ENCODE peak calls at places on chromosomes 6 and 20, in ten cellular contexts. V is suprapubic skin; W is GM12865; I is AG09309; O is CD4-positive, alpha-beta T cell; C is H9; H is GM13977; P is lower lobe of right lung; N is lung; F is activated B cell treated with CpG ODN at 0.5 μM for 24 hours. U is an unnamed sample.

GRCh38 chr6:7311920-7312615 is 931 bp downstream of the SSR1 start:
- DNase-seq in V (no peak), W (peak), I (no peak), O (no peak), C (no peak), H (peak), P (no peak), N (no peak), F (no peak), U (peak)

GRCh38 chr6:14086701-14087100 is 30.9 kb upstream of the CD83 start:
- DNase-seq in V (no peak), W (no peak), I (no peak), O (no peak), C (no peak), H (no peak), P (no peak), N (no peak), F (no peak), U (no peak)

GRCh38 chr6:165766457-165766856 is 103.4 kb upstream of the PDE10A start:
- DNase-seq in V (no peak), W (no peak), I (no peak), O (no peak), C (no peak), H (no peak), P (no peak), N (no peak), F (no peak), U (no peak)

GRCh38 chr6:44043479-44044153 is 83.6 kb downstream of the MRPL14 start:
- DNase-seq in V (no peak), W (no peak), I (no peak), O (no peak), C (peak), H (no peak), P (peak), N (no peak), F (no peak), U (no peak)

GRCh38 chr6:71197770-71198169 is 90.8 kb upstream of the OGFRL1 start:
- DNase-seq in V (no peak), W (no peak), I (peak), O (no peak), C (no peak), H (no peak), P (no peak), N (no peak), F (no peak), U (peak)

GRCh38 chr6:137216875-137217553 is 2.2 kb downstream of the IFNGR1 start:
- DNase-seq in V (no peak), W (no peak), I (no peak), O (no peak), C (no peak), H (no peak), P (no peak), N (no peak), F (no peak), U (no peak)

GRCh38 chr6:13873288-13874190 is 51.2 kb upstream of the RNF182 start:
- DNase-seq in V (peak), W (peak), I (no peak), O (peak), C (peak), H (peak), P (peak), N (peak), F (peak), U (no peak)

GRCh38 chr6:140475086-140475485 is 1100.6 kb upstream of the CITED2 start:
- DNase-seq in V (no peak), W (no peak), I (no peak), O (no peak), C (no peak), H (no peak), P (no peak), N (no peak), F (no peak), U (no peak)

GRCh38 chr20:4858000-4858399 is 136.3 kb downstream of the PRND start:
- DNase-seq in V (no peak), W (no peak), I (no peak), O (no peak), C (no peak), H (no peak), P (no peak), N (no peak), F (no peak), U (no peak)

GRCh38 chr6:21384211-21384610 is 209.3 kb upstream of the SOX4 start:
- DNase-seq in V (no peak), W (no peak), I (peak), O (no peak), C (no peak), H (no peak), P (no peak), N (no peak), F (no peak), U (no peak)

GRCh38 chr20:2026004-2026403 is 32.1 kb upstream of the PDYN start:
- DNase-seq in V (no peak), W (no peak), I (no peak), O (no peak), C (no peak), H (no peak), P (no peak), N (no peak), F (no peak), U (no peak)

GRCh38 chr6:43817192-43817591 is 47.2 kb downstream of the VEGFA start:
- DNase-seq in V (no peak), W (peak), I (no peak), O (peak), C (peak), H (peak), P (no peak), N (no peak), F (no peak), U (no peak)

GRCh38 chr20:37786043-37786442 is 92.2 kb downstream of the CTNNBL1 start:
- DNase-seq in V (no peak), W (no peak), I (no peak), O (no peak), C (peak), H (no peak), P (no peak), N (no peak), F (no peak), U (no peak)

GRCh38 chr6:84738996-84739865 is 25.2 kb downstream of the TBX18 start:
- DNase-seq in V (no peak), W (no peak), I (no peak), O (no peak), C (no peak), H (no peak), P (no peak), N (no peak), F (no peak), U (no peak)

GRCh38 chr6:159788757-159789376 is 535 bp downstream of the TCP1 start:
- DNase-seq in V (no peak), W (peak), I (no peak), O (peak), C (peak), H (peak), P (peak), N (no peak), F (peak), U (no peak)

GRCh38 chr20:4766631-4767030 is 44.9 kb downstream of the PRND start:
- DNase-seq in V (no peak), W (no peak), I (no peak), O (no peak), C (no peak), H (no peak), P (no peak), N (no peak), F (no peak), U (no peak)

GRCh38 chr6:170347091-170347490 is 40.5 kb downstream of the FAM120B start:
- DNase-seq in V (no peak), W (peak), I (no peak), O (no peak), C (no peak), H (peak), P (no peak), N (no peak), F (no peak), U (no peak)

GRCh38 chr6:167726043-167726442 is 100.7 kb upstream of the AFDN start:
- DNase-seq in V (peak), W (no peak), I (no peak), O (no peak), C (peak), H (no peak), P (no peak), N (no peak), F (no peak), U (no peak)

GRCh38 chr6:156359912-156360311 is 417.3 kb upstream of the ARID1B start:
- DNase-seq in V (no peak), W (no peak), I (no peak), O (no peak), C (peak), H (peak), P (no peak), N (no peak), F (no peak), U (no peak)

GRCh38 chr6:21111399-21111725 is 482.2 kb upstream of the SOX4 start:
- DNase-seq in V (no peak), W (no peak), I (no peak), O (no peak), C (no peak), H (no peak), P (no peak), N (no peak), F (no peak), U (no peak)

GRCh38 chr20:53708129-53708968 is 114.7 kb upstream of the ZNF217 start:
- DNase-seq in V (no peak), W (peak), I (peak), O (no peak), C (no peak), H (peak), P (no peak), N (no peak), F (no peak), U (peak)

GRCh38 chr20:32753731-32754130 is 8.5 kb upstream of the DNMT3B start:
- DNase-seq in V (no peak), W (no peak), I (no peak), O (no peak), C (no peak), H (no peak), P (no peak), N (no peak), F (no peak), U (no peak)

GRCh38 chr6:137698636-137699035 is 168.4 kb upstream of the TNFAIP3 start:
- DNase-seq in V (no peak), W (no peak), I (no peak), O (no peak), C (no peak), H (no peak), P (no peak), N (no peak), F (no peak), U (no peak)

GRCh38 chr6:30129818-30130679 is 5.9 kb upstream of the TRIM40 start:
- DNase-seq in V (no peak), W (no peak), I (no peak), O (no peak), C (no peak), H (no peak), P (no peak), N (no peak), F (no peak), U (no peak)

GRCh38 chr20:32621071-32621913 is 36.2 kb upstream of the NOL4L start:
- DNase-seq in V (no peak), W (no peak), I (no peak), O (no peak), C (peak), H (peak), P (no peak), N (no peak), F (no peak), U (no peak)

GRCh38 chr6:56954389-56955170 is at the start of gene BEND6:
- DNase-seq in V (no peak), W (peak), I (peak), O (no peak), C (peak), H (peak), P (peak), N (no peak), F (peak), U (no peak)

GRCh38 chr6:134122775-134123174 is 70.4 kb upstream of the SLC2A12 start:
- DNase-seq in V (no peak), W (no peak), I (no peak), O (no peak), C (no peak), H (no peak), P (no peak), N (no peak), F (no peak), U (no peak)

GRCh38 chr6:12271594-12271993 is 18.6 kb upstream of the EDN1 start:
- DNase-seq in V (no peak), W (no peak), I (no peak), O (no peak), C (no peak), H (no peak), P (no peak), N (no peak), F (no peak), U (no peak)

GRCh38 chr20:5118220-5119142 is 1.3 kb downstream of the PCNA start:
- DNase-seq in V (no peak), W (no peak), I (no peak), O (no peak), C (no peak), H (no peak), P (no peak), N (no peak), F (no peak), U (no peak)

GRCh38 chr6:142341855-142342330 is 40.1 kb downstream of the ADGRG6 start:
- DNase-seq in V (no peak), W (no peak), I (no peak), O (no peak), C (no peak), H (no peak), P (no peak), N (no peak), F (no peak), U (no peak)

GRCh38 chr6:42204768-42205282 is 10.1 kb upstream of the GUCA1B start:
- DNase-seq in V (no peak), W (no peak), I (no peak), O (no peak), C (no peak), H (no peak), P (no peak), N (no peak), F (no peak), U (no peak)

GRCh38 chr6:42551202-42551601 is 12.6 kb upstream of the UBR2 start:
- DNase-seq in V (no peak), W (no peak), I (no peak), O (no peak), C (no peak), H (no peak), P (no peak), N (no peak), F (no peak), U (no peak)

DNA sequence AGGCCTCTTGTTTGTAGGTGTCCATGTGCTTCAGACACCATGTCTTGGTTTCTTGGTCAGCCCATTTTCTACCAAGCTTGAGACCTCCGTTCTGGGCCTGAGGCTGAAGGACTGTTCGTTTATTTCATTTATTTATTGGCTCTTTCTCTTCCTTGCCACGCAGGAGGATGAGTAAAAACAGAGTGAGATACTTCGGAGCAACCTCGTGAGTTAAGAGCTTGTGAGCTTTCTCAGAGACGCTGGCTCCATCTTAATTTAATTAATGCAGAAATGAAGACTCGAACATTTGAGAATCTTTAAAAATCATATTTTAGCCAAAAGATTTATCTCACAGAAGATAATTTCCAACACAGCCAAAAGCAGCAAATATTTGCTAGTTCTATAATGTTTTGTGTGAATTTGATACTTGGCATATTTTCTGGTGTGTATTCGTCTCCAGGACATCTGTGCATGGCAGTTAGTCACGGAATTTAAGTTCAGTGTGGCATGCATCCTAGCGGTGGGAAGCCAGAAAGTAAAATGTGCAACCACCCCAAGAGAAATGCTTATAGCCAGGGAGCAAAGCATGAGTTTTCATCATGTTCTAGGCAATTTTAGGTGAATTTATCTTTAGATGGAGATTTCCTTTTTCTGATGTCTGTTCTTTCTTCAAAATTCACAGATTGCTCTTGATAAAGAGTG is 76.0 kb downstream of the THBS2 start:
- DNase-seq in V (no peak), W (no peak), I (no peak), O (no peak), C (no peak), H (no peak), P (no peak), N (no peak), F (no peak), U (no peak)
- TF ChIP-seq CTCF in V (no peak), W (no peak), I (peak), O (no peak), C (no peak), H (no peak), P (no peak), N (no peak), F (no peak), U (no peak)

DNA sequence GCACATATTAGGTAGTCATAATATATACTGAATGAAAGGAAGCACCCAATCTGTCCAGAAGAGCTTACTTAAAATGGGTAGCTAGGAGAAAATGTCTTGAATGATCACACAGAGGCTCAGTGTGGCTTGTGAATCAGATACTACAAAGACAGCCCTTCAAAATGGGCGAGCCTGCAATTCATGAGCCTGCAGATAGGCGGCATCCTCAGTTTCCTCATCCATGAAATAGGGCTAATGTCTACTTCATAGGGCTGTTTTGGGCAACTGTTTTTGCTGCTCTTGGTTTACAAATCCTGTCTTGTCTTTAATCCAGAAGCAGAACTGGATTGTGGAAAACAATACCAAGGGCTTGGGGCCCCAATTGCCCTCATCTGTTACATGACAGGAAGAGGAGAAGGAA is 129.3 kb upstream of the KCNK16 start:
- DNase-seq in V (no peak), W (peak), I (no peak), O (no peak), C (peak), H (peak), P (no peak), N (no peak), F (no peak), U (no peak)
- TF ChIP-seq CTCF in V (no peak), W (peak), I (peak), O (no peak), C (peak), H (peak), P (peak), N (no peak), F (no peak), U (peak)

GRCh38 chr6:88761237-88762031 is 202.0 kb downstream of the RNGTT start:
- DNase-seq in V (no peak), W (peak), I (no peak), O (no peak), C (no peak), H (peak), P (no peak), N (no peak), F (no peak), U (no peak)
- TF ChIP-seq CTCF in V (no peak), W (peak), I (no peak), O (no peak), C (peak), H (peak), P (no peak), N (no peak), F (no peak), U (no peak)

GRCh38 chr20:63519765-63520593 is 586 bp upstream of the PPDPF start:
- DNase-seq in V (peak), W (peak), I (no peak), O (peak), C (peak), H (peak), P (peak), N (peak), F (peak), U (no peak)
- TF ChIP-seq CTCF in V (peak), W (peak), I (peak), O (peak), C (peak), H (peak), P (peak), N (no peak), F (no peak), U (peak)

DNA sequence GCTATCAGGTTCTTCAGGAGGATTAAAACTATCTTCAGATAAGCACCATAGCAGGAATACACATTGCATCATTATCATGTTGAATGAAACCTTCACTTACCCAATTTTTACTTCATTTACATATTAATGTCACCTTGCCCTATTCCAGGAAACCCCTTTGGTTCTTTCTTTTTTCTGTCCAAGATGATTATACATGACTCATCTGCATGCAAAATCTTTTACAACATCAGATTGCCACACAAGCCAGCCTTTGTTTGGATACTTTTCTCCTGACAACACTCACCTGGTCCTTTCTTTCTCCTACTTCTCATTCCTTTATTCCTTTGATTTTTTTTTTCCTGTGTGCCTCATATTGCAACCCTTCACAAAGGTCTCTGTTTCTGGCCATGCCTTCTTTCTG is 200.5 kb upstream of the POU3F2 start:
- DNase-seq in V (no peak), W (no peak), I (no peak), O (no peak), C (no peak), H (no peak), P (no peak), N (no peak), F (no peak), U (no peak)
- TF ChIP-seq CTCF in V (no peak), W (no peak), I (no peak), O (no peak), C (no peak), H (no peak), P (no peak), N (no peak), F (no peak), U (no peak)

DNA sequence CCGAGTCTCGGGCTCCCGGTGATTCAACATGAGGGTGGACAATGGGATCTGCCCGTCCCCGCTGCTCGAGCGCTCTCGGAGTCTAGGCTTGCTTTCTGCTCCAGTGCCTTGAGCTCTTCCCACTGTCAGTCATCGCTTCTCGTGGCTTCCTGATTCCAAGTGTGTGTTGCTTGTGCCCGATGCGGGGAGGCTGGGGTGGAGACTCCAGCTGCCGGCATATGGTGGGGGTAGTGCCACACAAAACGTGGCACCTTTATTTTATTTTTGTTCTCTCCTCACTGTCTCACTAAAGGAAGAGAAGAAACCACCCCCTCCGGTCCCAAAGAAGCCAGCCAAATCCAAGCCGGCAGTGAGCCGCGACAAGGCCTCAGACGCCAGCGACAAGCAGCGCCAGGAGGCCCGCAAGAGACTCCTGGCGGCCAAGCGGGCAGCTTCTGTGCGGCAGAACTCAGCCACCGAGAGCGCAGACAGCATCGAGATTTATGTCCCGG is 14.8 kb upstream of the MYL9 start:
- DNase-seq in V (no peak), W (no peak), I (no peak), O (no peak), C (no peak), H (no peak), P (no peak), N (no peak), F (no peak), U (no peak)
- TF ChIP-seq CTCF in V (no peak), W (no peak), I (no peak), O (no peak), C (no peak), H (no peak), P (no peak), N (no peak), F (no peak), U (no peak)

DNA sequence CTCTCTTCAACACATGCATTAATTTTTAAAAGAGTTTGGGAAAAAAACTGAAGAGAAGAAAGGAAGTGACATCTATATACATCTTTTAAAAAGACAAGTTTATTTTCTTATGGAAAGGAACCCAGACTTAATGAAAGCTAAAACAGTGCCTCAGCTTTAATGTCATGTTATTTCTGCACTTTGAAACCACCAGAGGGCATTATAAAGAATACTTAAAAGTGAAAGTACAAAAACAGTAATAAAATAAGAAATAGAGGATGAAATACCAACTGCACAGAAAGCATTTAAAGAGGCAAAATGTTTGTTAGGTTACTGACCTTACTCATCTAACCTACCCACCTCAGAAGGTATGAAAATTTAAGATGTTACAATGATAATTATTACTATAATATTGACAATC is 98.8 kb downstream of the HUS1B start:
- DNase-seq in V (no peak), W (no peak), I (no peak), O (no peak), C (no peak), H (peak), P (no peak), N (no peak), F (no peak), U (no peak)
- TF ChIP-seq CTCF in V (no peak), W (no peak), I (no peak), O (peak), C (peak), H (peak), P (no peak), N (no peak), F (no peak), U (peak)

U was measured in retinal pigment epithelial cell.